ENCODE peak calls at places on chromosomes 6 and 20, in five cellular contexts. One of them, this sample, is unnamed.

GRCh38 chr6:119726086-119726485 is 376.5 kb upstream of the MAN1A1 start:
- DNase-seq in neural progenitor cell: no peak
- DNase-seq in cardiac fibroblast: no peak
- DNase-seq in ovary: no peak
- DNase-seq in GM12878: no peak
- DNase-seq in this sample: no peak

GRCh38 chr6:11043552-11043960 is 549 bp downstream of the ELOVL2 start:
- DNase-seq in neural progenitor cell: no peak
- DNase-seq in cardiac fibroblast: no peak
- DNase-seq in ovary: no peak
- DNase-seq in GM12878: no peak
- DNase-seq in this sample: no peak

GRCh38 chr6:15254074-15254975 is 8.5 kb downstream of the JARID2 start:
- DNase-seq in neural progenitor cell: peak; percentile 41
- DNase-seq in cardiac fibroblast: peak; percentile 40
- DNase-seq in ovary: no peak
- DNase-seq in GM12878: peak; percentile 82
- DNase-seq in this sample: peak; percentile 50

GRCh38 chr6:159760602-159761057 is 1.2 kb upstream of the ACAT2 start:
- DNase-seq in neural progenitor cell: peak; percentile 85
- DNase-seq in cardiac fibroblast: peak; percentile 78
- DNase-seq in ovary: no peak
- DNase-seq in GM12878: no peak
- DNase-seq in this sample: peak; percentile 64

GRCh38 chr20:24149175-24149574 is 160.6 kb upstream of the GGTLC1 start:
- DNase-seq in neural progenitor cell: no peak
- DNase-seq in cardiac fibroblast: no peak
- DNase-seq in ovary: no peak
- DNase-seq in GM12878: no peak
- DNase-seq in this sample: peak; percentile 16

GRCh38 chr20:18904624-18905023 is 91.0 kb downstream of the SCP2D1 start:
- DNase-seq in neural progenitor cell: peak; percentile 18
- DNase-seq in cardiac fibroblast: no peak
- DNase-seq in ovary: peak; percentile 21
- DNase-seq in GM12878: no peak
- DNase-seq in this sample: peak; percentile 27

GRCh38 chr6:156912431-156912830 is 135.3 kb downstream of the ARID1B start:
- DNase-seq in neural progenitor cell: no peak
- DNase-seq in cardiac fibroblast: peak; percentile 22
- DNase-seq in ovary: no peak
- DNase-seq in GM12878: no peak
- DNase-seq in this sample: no peak

GRCh38 chr20:21936720-21937380 is 231.4 kb downstream of the PAX1 start:
- DNase-seq in neural progenitor cell: peak; percentile 2
- DNase-seq in cardiac fibroblast: no peak
- DNase-seq in ovary: no peak
- DNase-seq in GM12878: no peak
- DNase-seq in this sample: no peak

GRCh38 chr6:136866872-136867416 is 44.6 kb downstream of the PEX7 start:
- DNase-seq in neural progenitor cell: no peak
- DNase-seq in cardiac fibroblast: peak; percentile 51
- DNase-seq in ovary: no peak
- DNase-seq in GM12878: no peak
- DNase-seq in this sample: no peak

GRCh38 chr6:11292291-11292552 is 59.8 kb upstream of the NEDD9 start:
- DNase-seq in neural progenitor cell: no peak
- DNase-seq in cardiac fibroblast: no peak
- DNase-seq in ovary: no peak
- DNase-seq in GM12878: no peak
- DNase-seq in this sample: no peak

GRCh38 chr20:44716309-44717106 is 1.3 kb downstream of the CCN5 start:
- DNase-seq in neural progenitor cell: no peak
- DNase-seq in cardiac fibroblast: no peak
- DNase-seq in ovary: no peak
- DNase-seq in GM12878: no peak
- DNase-seq in this sample: peak; percentile 54

GRCh38 chr20:42678895-42679294 is 510.8 kb downstream of the PTPRT start:
- DNase-seq in neural progenitor cell: peak; percentile 46
- DNase-seq in cardiac fibroblast: no peak
- DNase-seq in ovary: no peak
- DNase-seq in GM12878: no peak
- DNase-seq in this sample: peak; percentile 2

GRCh38 chr20:55684578-55684977 is 320.7 kb downstream of the CBLN4 start:
- DNase-seq in neural progenitor cell: no peak
- DNase-seq in cardiac fibroblast: no peak
- DNase-seq in ovary: peak; percentile 35
- DNase-seq in GM12878: no peak
- DNase-seq in this sample: no peak

GRCh38 chr6:106907754-106908153 is 66.8 kb downstream of the CD24 start:
- DNase-seq in neural progenitor cell: no peak
- DNase-seq in cardiac fibroblast: no peak
- DNase-seq in ovary: no peak
- DNase-seq in GM12878: no peak
- DNase-seq in this sample: peak; percentile 48

GRCh38 chr20:719068-719467 is 43.5 kb upstream of the SCRT2 start:
- DNase-seq in neural progenitor cell: no peak
- DNase-seq in cardiac fibroblast: no peak
- DNase-seq in ovary: no peak
- DNase-seq in GM12878: no peak
- DNase-seq in this sample: no peak

GRCh38 chr20:38454556-38455473 is 17.8 kb upstream of the RALGAPB start:
- DNase-seq in neural progenitor cell: no peak
- DNase-seq in cardiac fibroblast: no peak
- DNase-seq in ovary: no peak
- DNase-seq in GM12878: no peak
- DNase-seq in this sample: no peak

DNA sequence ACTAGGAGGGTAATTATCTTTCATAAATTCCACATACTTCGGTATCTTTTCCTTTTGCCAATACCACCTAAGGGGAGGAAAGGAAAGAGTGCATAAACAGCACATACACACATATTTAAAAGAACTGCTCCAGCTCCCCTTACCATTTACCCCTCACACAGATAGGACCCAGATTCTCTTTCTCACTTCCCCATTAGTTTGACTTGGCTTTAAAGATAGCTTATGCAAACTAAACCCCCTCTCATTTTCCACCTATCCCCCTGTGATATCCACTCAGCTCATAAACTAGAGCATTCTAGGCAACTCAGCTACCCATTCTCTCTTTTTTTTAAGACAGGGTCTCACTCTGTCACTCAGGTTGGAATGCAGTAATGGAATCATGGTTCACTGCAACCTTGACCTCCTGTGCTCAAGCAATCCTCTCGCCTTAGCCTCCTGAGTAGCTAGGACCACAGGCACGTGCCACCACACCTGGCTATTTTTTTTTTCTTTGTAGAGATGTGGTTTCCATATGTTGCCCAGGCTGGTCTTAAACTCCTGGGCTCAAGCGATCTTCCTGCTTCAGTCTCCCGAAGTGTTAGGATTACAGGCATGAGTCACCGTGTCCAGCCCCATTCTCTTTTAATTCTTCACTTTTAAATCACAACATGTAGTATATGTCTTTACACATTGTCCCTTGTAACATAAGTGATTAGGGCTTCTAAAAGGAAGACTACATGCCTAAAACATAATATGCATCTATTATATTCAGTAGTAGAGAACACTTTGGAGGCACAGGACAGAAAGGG is 4.0 kb downstream of the FUCA2 start:
- DNase-seq in neural progenitor cell: no peak
- DNase-seq in cardiac fibroblast: no peak
- DNase-seq in ovary: no peak
- DNase-seq in GM12878: no peak
- DNase-seq in this sample: peak; percentile 51
- H3K4me3 ChIP-seq in neural progenitor cell: no peak overlapping the region
- H3K4me3 ChIP-seq in cardiac fibroblast: no peak overlapping the region
- H3K4me3 ChIP-seq in ovary: no peak overlapping the region
- H3K4me3 ChIP-seq in GM12878: no peak overlapping the region
- H3K4me3 ChIP-seq in this sample: no peak overlapping the region

DNA sequence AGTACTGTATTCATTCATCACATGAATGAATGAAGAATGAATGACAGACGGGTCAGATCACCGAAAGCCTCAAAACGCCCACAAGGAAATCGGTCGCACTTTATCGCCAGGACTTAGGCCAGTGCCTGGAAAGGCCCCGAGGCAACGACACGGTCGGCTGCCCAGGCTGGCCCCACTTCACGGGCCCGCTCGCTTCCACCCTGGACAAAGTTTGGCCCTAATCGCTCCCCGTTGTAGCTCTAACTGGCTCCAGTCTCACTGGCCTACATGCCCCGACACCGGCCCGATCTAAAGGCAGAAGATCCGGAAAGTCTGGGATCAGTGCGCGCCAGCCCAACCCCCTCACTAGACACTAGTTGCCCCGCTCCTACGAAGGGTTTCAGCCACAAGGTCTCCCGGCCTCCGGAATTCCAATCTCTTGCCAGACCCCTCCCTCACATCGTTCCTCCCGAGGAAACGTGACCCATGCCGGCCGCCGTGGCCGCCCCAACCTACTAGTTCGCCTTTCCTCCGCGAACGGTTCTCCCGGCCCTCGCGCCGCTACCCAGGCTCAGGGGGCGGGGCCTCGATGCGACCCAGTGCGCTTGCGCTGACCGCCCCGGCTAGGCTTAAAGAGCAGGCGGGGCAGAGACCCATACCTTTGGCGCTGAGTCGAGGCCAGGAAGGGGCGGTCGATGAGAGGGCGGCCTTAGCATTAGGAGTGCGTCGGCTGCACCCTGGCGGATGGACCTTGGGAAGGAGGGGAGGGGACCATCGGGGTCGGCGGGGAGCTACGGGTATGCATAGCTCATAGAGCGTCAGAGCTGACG is at the start of the genes GSS and MYH7B:
- DNase-seq in neural progenitor cell: peak; percentile 99
- DNase-seq in cardiac fibroblast: peak; percentile 98
- DNase-seq in ovary: peak; percentile 99
- DNase-seq in GM12878: peak; percentile 72
- DNase-seq in this sample: peak; percentile 95
- TF ChIP-seq CTCF in neural progenitor cell: peak; percentile 55
- TF ChIP-seq CTCF in cardiac fibroblast: peak; percentile 54
- TF ChIP-seq CTCF in ovary: peak; percentile 71
- TF ChIP-seq CTCF in GM12878: peak; percentile 42
- TF ChIP-seq CTCF in this sample: peak; percentile 41

DNA sequence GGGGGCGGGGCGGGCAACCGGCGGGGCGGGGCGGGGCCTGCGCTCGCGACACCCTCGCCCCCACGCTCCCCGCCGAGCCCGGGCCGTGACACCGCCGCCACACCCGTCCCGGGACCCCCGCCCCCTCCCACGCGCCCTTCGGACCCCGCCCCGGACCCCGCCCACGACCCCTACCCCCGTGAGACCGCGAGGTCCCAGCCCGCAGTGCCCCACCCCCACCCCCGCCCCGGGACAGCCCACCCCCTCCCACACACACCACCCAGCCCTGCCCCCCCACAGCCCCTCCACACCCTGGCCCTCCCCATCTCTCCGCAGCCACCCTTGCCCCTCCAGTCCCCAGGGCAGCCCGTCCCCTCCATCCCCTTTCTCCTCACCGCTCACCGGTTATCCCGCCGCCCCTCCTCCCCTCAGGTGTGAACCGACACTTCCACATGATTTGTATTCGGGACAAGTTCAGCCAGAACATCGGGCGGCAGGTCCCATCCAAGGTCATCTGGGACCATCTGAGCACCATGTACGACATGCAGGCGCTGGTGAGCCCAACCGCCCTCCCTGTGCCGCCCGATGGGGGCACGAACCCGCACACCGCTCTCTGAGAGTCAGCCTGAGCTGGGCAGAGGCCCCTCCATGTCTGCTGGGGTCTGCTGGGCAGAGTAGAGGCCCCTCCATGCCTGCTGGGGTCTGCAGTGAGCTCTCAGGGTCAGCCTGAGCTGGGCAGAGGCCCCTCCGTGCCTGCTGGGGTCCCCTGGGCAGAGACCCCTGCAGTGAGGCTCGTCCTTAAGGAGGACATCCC is 622 bp downstream of the MRGBP start:
- DNase-seq in neural progenitor cell: no peak
- DNase-seq in cardiac fibroblast: no peak
- DNase-seq in ovary: peak; percentile 59
- DNase-seq in GM12878: no peak
- DNase-seq in this sample: no peak
- H3K4me3 ChIP-seq in neural progenitor cell: peak overlapping the region; percentile 72
- H3K4me3 ChIP-seq in cardiac fibroblast: peak overlapping the region; percentile 58
- H3K4me3 ChIP-seq in ovary: peak overlapping the region; percentile 78
- H3K4me3 ChIP-seq in GM12878: peak overlapping the region; percentile 78
- H3K4me3 ChIP-seq in this sample: peak overlapping the region; percentile 53

GRCh38 chr20:34078540-34078939 is 33.5 kb downstream of the EIF2S2 start:
- DNase-seq in neural progenitor cell: no peak
- DNase-seq in cardiac fibroblast: no peak
- DNase-seq in ovary: no peak
- DNase-seq in GM12878: no peak
- DNase-seq in this sample: no peak

GRCh38 chr20:34072778-34073177 is 39.3 kb downstream of the EIF2S2 start:
- DNase-seq in neural progenitor cell: no peak
- DNase-seq in cardiac fibroblast: no peak
- DNase-seq in ovary: no peak
- DNase-seq in GM12878: no peak
- DNase-seq in this sample: no peak

GRCh38 chr20:34074101-34074760 is 37.8 kb downstream of the EIF2S2 start:
- DNase-seq in neural progenitor cell: no peak
- DNase-seq in cardiac fibroblast: no peak
- DNase-seq in ovary: no peak
- DNase-seq in GM12878: no peak
- DNase-seq in this sample: peak; percentile 40

GRCh38 chr20:34076952-34077351 is 35.1 kb downstream of the EIF2S2 start:
- DNase-seq in neural progenitor cell: no peak
- DNase-seq in cardiac fibroblast: no peak
- DNase-seq in ovary: no peak
- DNase-seq in GM12878: no peak
- DNase-seq in this sample: no peak

GRCh38 chr20:34075647-34076046 is 36.4 kb downstream of the EIF2S2 start:
- DNase-seq in neural progenitor cell: no peak
- DNase-seq in cardiac fibroblast: no peak
- DNase-seq in ovary: no peak
- DNase-seq in GM12878: no peak
- DNase-seq in this sample: no peak
- TF ChIP-seq CTCF in neural progenitor cell: no peak
- TF ChIP-seq CTCF in cardiac fibroblast: peak; percentile 17
- TF ChIP-seq CTCF in ovary: no peak
- TF ChIP-seq CTCF in GM12878: no peak
- TF ChIP-seq CTCF in this sample: peak; percentile 17

DNA sequence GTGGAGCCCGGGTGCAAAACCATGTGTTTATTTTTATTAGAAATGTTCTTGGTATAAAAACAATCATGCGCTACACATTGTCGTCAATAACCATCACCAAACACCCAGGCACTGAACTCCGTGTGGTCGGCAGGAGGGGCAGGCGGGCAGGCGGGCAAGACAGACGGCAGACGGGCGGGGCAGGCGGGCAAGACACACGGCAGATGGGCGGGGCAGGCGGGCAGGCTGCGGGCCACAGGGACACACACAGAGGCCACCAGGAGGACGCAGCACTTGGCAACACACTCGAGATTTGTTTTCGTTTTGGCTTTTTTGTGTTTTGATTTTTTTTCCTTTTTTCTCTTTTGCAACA is 124.1 kb downstream of the GRM4 start:
- DNase-seq in neural progenitor cell: no peak
- DNase-seq in cardiac fibroblast: no peak
- DNase-seq in ovary: no peak
- DNase-seq in GM12878: no peak
- DNase-seq in this sample: no peak
- H3K4me3 ChIP-seq in neural progenitor cell: no peak overlapping the region
- H3K4me3 ChIP-seq in cardiac fibroblast: no peak overlapping the region
- H3K4me3 ChIP-seq in ovary: no peak overlapping the region
- H3K4me3 ChIP-seq in GM12878: no peak overlapping the region
- H3K4me3 ChIP-seq in this sample: no peak overlapping the region

GRCh38 chr20:33211817-33212424 is 5.2 kb upstream of the BPIFA3 start:
- DNase-seq in neural progenitor cell: peak; percentile 86
- DNase-seq in cardiac fibroblast: peak; percentile 49
- DNase-seq in ovary: no peak
- DNase-seq in GM12878: no peak
- DNase-seq in this sample: peak; percentile 63
- TF ChIP-seq CTCF in neural progenitor cell: peak; percentile 77
- TF ChIP-seq CTCF in cardiac fibroblast: peak; percentile 47
- TF ChIP-seq CTCF in ovary: no peak
- TF ChIP-seq CTCF in GM12878: peak; percentile 54
- TF ChIP-seq CTCF in this sample: peak; percentile 61

This sample was measured in epithelial cell of esophagus.